ENCODE peak calls at places on chromosomes 11 and 22, in ten cellular contexts. X, F, S, D, Q, G, T, J, B and M are unnamed samples.

GRCh38 chr11:73398721-73399120 is 22.5 kb downstream of the RELT start:
- DNase-seq in J (no peak), G (no peak), Q (no peak), F (no peak), B (no peak), T (no peak), S (no peak), X (no peak), D (no peak), M (peak)

GRCh38 chr11:8265681-8266241 is 2.1 kb upstream of the LMO1 start:
- DNase-seq in F (peak), X (peak), G (peak), Q (peak), S (no peak), B (no peak), D (no peak), T (no peak), J (no peak), M (peak)

GRCh38 chr22:41779889-41780505 is 20.5 kb upstream of the CCDC134 start:
- DNase-seq in X (no peak), F (no peak), G (no peak), D (no peak), T (no peak), J (no peak), B (no peak), S (no peak), Q (no peak), M (no peak)

GRCh38 chr22:32517488-32517887 is 42.9 kb downstream of the FBXO7 start:
- DNase-seq in S (no peak), J (no peak), G (no peak), Q (no peak), X (no peak), D (no peak), T (no peak), B (no peak), F (no peak), M (no peak)

GRCh38 chr11:113932788-113933187 is 28.2 kb downstream of the HTR3B start:
- DNase-seq in G (no peak), T (no peak), J (no peak), B (no peak), X (no peak), D (no peak), F (no peak), S (no peak), Q (no peak), M (peak)

GRCh38 chr11:19766206-19766605 is 53.6 kb downstream of the NAV2 start:
- DNase-seq in F (no peak), J (no peak), Q (no peak), B (no peak), D (no peak), X (no peak), S (no peak), G (no peak), T (no peak), M (no peak)

GRCh38 chr11:94450061-94450460 is 43.6 kb downstream of the MRE11 start:
- DNase-seq in D (no peak), G (no peak), B (no peak), Q (no peak), T (no peak), J (no peak), S (no peak), X (no peak), F (no peak), M (no peak)

GRCh38 chr11:3014314-3014938 is 22.3 kb upstream of the NAP1L4 start:
- DNase-seq in F (no peak), B (no peak), D (peak), Q (no peak), J (no peak), G (no peak), S (no peak), T (no peak), X (no peak), M (no peak)

GRCh38 chr11:12802418-12803085 is 128.3 kb downstream of the TEAD1 start:
- DNase-seq in T (no peak), B (peak), X (peak), G (peak), Q (no peak), S (peak), J (no peak), D (peak), F (peak), M (no peak)

GRCh38 chr11:64541131-64541530 is 49.9 kb upstream of the SLC22A12 start:
- DNase-seq in D (no peak), Q (no peak), X (no peak), B (no peak), S (no peak), T (no peak), G (no peak), F (no peak), J (no peak), M (no peak)

GRCh38 chr11:64539711-64540420 is 51.2 kb upstream of the SLC22A12 start:
- DNase-seq in X (no peak), S (no peak), Q (no peak), J (no peak), B (no peak), F (no peak), D (no peak), T (no peak), G (no peak), M (no peak)

GRCh38 chr11:64539239-64539638 is 51.8 kb upstream of the SLC22A12 start:
- DNase-seq in G (no peak), F (no peak), S (no peak), B (no peak), X (no peak), Q (no peak), D (no peak), J (no peak), T (no peak), M (no peak)

GRCh38 chr11:64538501-64538951 is 52.5 kb upstream of the SLC22A12 start:
- DNase-seq in B (no peak), X (no peak), F (no peak), D (no peak), T (no peak), S (no peak), J (no peak), Q (no peak), G (no peak), M (no peak)

DNA sequence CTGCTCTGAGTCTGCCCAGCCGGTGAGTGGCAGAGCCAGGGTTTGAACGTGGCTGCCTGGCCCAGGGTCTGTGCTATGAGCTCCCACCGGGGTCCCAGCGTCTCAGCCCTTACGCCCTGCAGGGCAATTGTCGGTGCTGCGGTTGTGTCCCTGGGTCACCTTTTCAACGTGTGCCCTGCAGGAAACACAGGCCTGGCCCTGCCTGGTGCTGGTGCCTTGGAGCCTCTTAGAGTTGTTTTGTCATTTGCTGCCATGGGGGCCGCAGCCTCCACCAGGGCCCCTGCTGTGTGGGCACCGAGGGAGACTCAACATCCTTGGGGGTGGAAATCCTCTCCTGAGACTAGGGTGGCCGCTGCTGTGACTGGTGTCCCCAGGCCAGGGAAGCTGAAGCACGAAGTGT is 50.6 kb upstream of the SLC22A12 start:
- DNase-seq in S (no peak), B (no peak), J (no peak), T (no peak), F (no peak), X (no peak), Q (no peak), G (no peak), D (no peak), M (no peak)
- H3K4me3 ChIP-seq in S (no peak), B (no peak), J (no peak), T (no peak), F (no peak), X (no peak), Q (no peak), G (no peak), D (no peak), M (no peak)

GRCh38 chr22:49924113-49924833 is 5.8 kb downstream of the CRELD2 start:
- DNase-seq in F (no peak), T (no peak), Q (no peak), D (no peak), G (no peak), S (no peak), B (no peak), X (no peak), J (no peak), M (no peak)

GRCh38 chr22:49923445-49923844 is 5.0 kb downstream of the CRELD2 start:
- DNase-seq in G (no peak), T (no peak), X (no peak), J (no peak), F (no peak), B (no peak), Q (no peak), S (no peak), D (no peak), M (no peak)

GRCh38 chr22:49927483-49928184 is 9.2 kb downstream of the CRELD2 start:
- DNase-seq in T (no peak), D (no peak), B (no peak), F (no peak), X (no peak), G (no peak), J (no peak), Q (no peak), S (no peak), M (no peak)

GRCh38 chr22:49926916-49927315 is 8.5 kb downstream of the CRELD2 start:
- DNase-seq in G (no peak), T (no peak), S (no peak), X (no peak), J (no peak), D (no peak), Q (no peak), B (no peak), F (no peak), M (no peak)

GRCh38 chr22:49925525-49926128 is 7.2 kb downstream of the CRELD2 start:
- DNase-seq in T (no peak), J (no peak), S (no peak), G (no peak), D (peak), Q (no peak), F (no peak), X (no peak), B (no peak), M (no peak)
- TF ChIP-seq EP300 in T (no peak), J (no peak), S (no peak), G (no peak), D (no peak), Q (no peak), F (no peak), X (no peak), B (no peak), M (no peak)

GRCh38 chr22:19178065-19178658 is 374 bp downstream of the SLC25A1 start:
- DNase-seq in B (peak), D (peak), Q (peak), J (no peak), G (peak), S (peak), F (peak), T (peak), X (peak), M (no peak)

GRCh38 chr22:19175602-19176174 is 2.8 kb downstream of the SLC25A1 start:
- DNase-seq in S (no peak), G (no peak), T (no peak), B (no peak), Q (no peak), F (no peak), J (no peak), X (no peak), D (no peak), M (no peak)

GRCh38 chr22:19177164-19178064 is 1.1 kb downstream of the SLC25A1 start:
- DNase-seq in B (no peak), G (no peak), D (no peak), Q (no peak), F (no peak), X (peak), J (no peak), S (no peak), T (no peak), M (no peak)

GRCh38 chr22:19176175-19176630 is 2.3 kb downstream of the SLC25A1 start:
- DNase-seq in S (no peak), T (peak), F (no peak), J (no peak), D (no peak), X (no peak), G (no peak), B (no peak), Q (peak), M (no peak)

GRCh38 chr22:19176732-19177131 is 1.8 kb downstream of the SLC25A1 start:
- DNase-seq in T (no peak), B (no peak), Q (no peak), S (no peak), F (no peak), D (no peak), G (no peak), X (no peak), J (no peak), M (no peak)
- H3K4me3 ChIP-seq in T (no peak), B (no peak), Q (peak), S (peak), F (no peak), D (no peak), G (no peak), X (no peak), J (no peak), M (no peak)

GRCh38 chr22:19607198-19608113 is 83.2 kb upstream of the CLDN5 start:
- DNase-seq in G (peak), F (no peak), B (peak), T (peak), Q (no peak), D (peak), J (no peak), S (peak), X (no peak), M (no peak)
- TF ChIP-seq EP300 in G (no peak), F (no peak), B (no peak), T (no peak), Q (no peak), D (no peak), J (peak), S (no peak), X (no peak), M (no peak)

GRCh38 chr11:62925308-62925707 is 4.1 kb upstream of the CHRM1 start:
- DNase-seq in Q (no peak), B (no peak), F (no peak), X (no peak), J (no peak), T (peak), G (no peak), D (no peak), S (no peak), M (no peak)

GRCh38 chr11:62922189-62922589 is 1.0 kb upstream of the CHRM1 start:
- DNase-seq in B (no peak), X (no peak), D (no peak), F (no peak), T (no peak), S (no peak), Q (no peak), G (no peak), J (no peak), M (no peak)

GRCh38 chr11:62922653-62923371 is 1.6 kb upstream of the CHRM1 start:
- DNase-seq in Q (no peak), T (peak), S (peak), J (no peak), D (no peak), G (no peak), B (no peak), X (no peak), F (peak), M (no peak)

GRCh38 chr11:62921573-62922188 is 518 bp upstream of the CHRM1 start:
- DNase-seq in F (no peak), X (no peak), S (peak), Q (peak), D (peak), G (no peak), J (no peak), T (no peak), B (peak), M (no peak)

DNA sequence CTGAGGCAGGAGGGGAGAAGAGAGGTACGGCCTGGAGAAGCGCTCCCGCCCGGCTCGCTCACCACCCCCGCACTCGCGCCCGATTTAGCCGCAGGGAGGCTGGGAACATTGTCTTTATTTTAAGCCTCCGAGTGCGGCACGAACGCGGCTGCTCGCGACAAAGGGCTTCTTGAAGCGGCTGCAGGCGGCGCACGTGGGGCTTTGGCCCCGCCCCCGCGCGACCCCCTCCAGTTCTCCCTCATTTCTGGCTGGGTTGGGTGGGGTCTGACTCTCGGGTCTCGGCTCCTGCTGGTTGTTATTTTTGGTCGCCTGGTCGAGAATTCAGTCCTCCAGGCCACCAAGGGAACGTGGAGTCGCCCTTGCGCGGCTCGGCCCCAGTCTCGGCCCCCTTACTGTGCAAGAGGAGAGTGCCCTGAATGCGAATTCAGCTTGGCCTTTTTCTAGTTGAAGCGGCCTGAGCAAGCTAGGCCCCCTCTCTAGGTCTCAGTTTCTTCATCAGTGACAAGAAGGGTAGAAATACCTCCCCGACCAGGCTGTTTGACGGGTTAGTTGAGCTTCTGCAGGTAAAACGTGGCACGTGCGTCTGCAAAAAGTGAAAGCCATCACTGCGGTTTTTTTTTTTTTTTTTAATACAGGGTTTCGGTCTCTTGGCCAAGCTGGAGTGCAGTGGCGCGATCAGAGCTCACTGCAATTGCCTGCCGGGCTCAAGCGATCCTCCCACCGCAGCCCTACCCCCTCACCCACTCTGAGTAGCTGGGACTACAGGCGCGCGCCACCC is 2.7 kb upstream of the CHRM1 start:
- DNase-seq in T (peak), G (no peak), X (no peak), F (no peak), B (no peak), S (peak), J (no peak), Q (no peak), D (no peak), M (no peak)
- H3K4me3 ChIP-seq in T (peak), G (no peak), X (peak), F (peak), B (peak), S (peak), J (no peak), Q (no peak), D (no peak), M (peak)